ENCODE peak calls at places on chromosomes 6 and 20, in seven cellular contexts. N, Q, E, Z, G, U and H are unnamed samples.

GRCh38 chr20:15236812-15237211 is 899.4 kb upstream of the FLRT3 start:
- DNase-seq in N (no peak), Q (no peak), E (no peak), Z (no peak), G (no peak), U (peak; percentile 59), H (no peak)

GRCh38 chr20:3677733-3678132 is 4.1 kb downstream of the ADAM33 start:
- DNase-seq in N (no peak), Q (no peak), E (peak; percentile 65), Z (no peak), G (peak; percentile 70), U (no peak), H (no peak)

GRCh38 chr6:35354361-35355135 is 12.2 kb downstream of the PPARD start:
- DNase-seq in N (no peak), Q (no peak), E (no peak), Z (no peak), G (no peak), U (no peak), H (no peak)

GRCh38 chr6:111072801-111073360 is 14.4 kb upstream of the SLC16A10 start:
- DNase-seq in N (no peak), Q (no peak), E (no peak), Z (no peak), G (no peak), U (no peak), H (no peak)

GRCh38 chr20:31568773-31569162 is 36.3 kb upstream of the ID1 start:
- DNase-seq in N (no peak), Q (no peak), E (no peak), Z (no peak), G (no peak), U (peak; percentile 2), H (no peak)

GRCh38 chr6:161365633-161366032 is 91.8 kb upstream of the AGPAT4 start:
- DNase-seq in N (no peak), Q (no peak), E (no peak), Z (no peak), G (no peak), U (no peak), H (no peak)

GRCh38 chr20:2237059-2237458 is 58.7 kb upstream of the TGM3 start:
- DNase-seq in N (no peak), Q (no peak), E (peak; percentile 67), Z (no peak), G (peak; percentile 64), U (peak; percentile 19), H (no peak)

GRCh38 chr20:41249781-41250281 is 67.7 kb downstream of the ZHX3 start:
- DNase-seq in N (no peak), Q (no peak), E (no peak), Z (no peak), G (no peak), U (peak; percentile 71), H (no peak)

GRCh38 chr6:151351731-151352130 is 39.6 kb downstream of the ZBTB2 start:
- DNase-seq in N (no peak), Q (no peak), E (no peak), Z (no peak), G (no peak), U (no peak), H (no peak)

GRCh38 chr20:33670715-33671499 is 3.3 kb downstream of the NECAB3 start:
- DNase-seq in N (no peak), Q (no peak), E (no peak), Z (no peak), G (no peak), U (no peak), H (no peak)

GRCh38 chr20:62117658-62118057 is 4.6 kb upstream of the LSM14B start:
- DNase-seq in N (peak; percentile 58), Q (peak; percentile 58), E (peak; percentile 37), Z (peak; percentile 63), G (peak; percentile 73), U (no peak), H (no peak)

GRCh38 chr20:56003966-56004365 is 1.4 kb downstream of the CBLN4 start:
- DNase-seq in N (no peak), Q (no peak), E (peak; percentile 14), Z (no peak), G (no peak), U (peak; percentile 70), H (no peak)

GRCh38 chr6:44203955-44204354 is 12.8 kb upstream of the MYMX start:
- DNase-seq in N (no peak), Q (no peak), E (no peak), Z (no peak), G (no peak), U (no peak), H (no peak)